ENCODE peak calls at places on chromosomes 2 and 18, in five cellular contexts. E is CD4-positive, alpha-beta T cell; D is GM04504; K is SHP77; F is Daoy. C is an unnamed sample.

GRCh38 chr2:136215449-136215848 is 97.5 kb upstream of the CXCR4 start:
- DNase-seq in E (no peak), D (no peak), K (no peak), F (no peak), C (no peak)

GRCh38 chr2:191270303-191271178 is 25.3 kb downstream of the MYO1B start:
- DNase-seq in E (no peak), D (no peak), K (no peak), F (no peak), C (no peak)

GRCh38 chr18:23422751-23423418 is 30.2 kb upstream of the RIOK3 start:
- DNase-seq in E (no peak), D (peak; percentile 50), K (peak; percentile 64), F (peak; percentile 45), C (no peak)

GRCh38 chr2:118123561-118124232 is 35.4 kb downstream of the INSIG2 start:
- DNase-seq in E (no peak), D (peak; percentile 99), K (no peak), F (peak; percentile 83), C (no peak)

GRCh38 chr2:158999458-158999857 is 31.0 kb downstream of the TANC1 start:
- DNase-seq in E (no peak), D (no peak), K (no peak), F (peak; percentile 50), C (no peak)

GRCh38 chr18:53952700-53953099 is 271.8 kb downstream of the MBD2 start:
- DNase-seq in E (no peak), D (no peak), K (no peak), F (no peak), C (no peak)

GRCh38 chr2:113053666-113054435 is 1.2 kb upstream of the IL36B start:
- DNase-seq in E (no peak), D (no peak), K (no peak), F (no peak), C (no peak)

GRCh38 chr18:31274915-31275314 is 43.0 kb upstream of the DSG1 start:
- DNase-seq in E (no peak), D (no peak), K (peak; percentile 15), F (peak; percentile 76), C (no peak)

GRCh38 chr2:72778410-72778809 is 47.4 kb downstream of the EXOC6B start:
- DNase-seq in E (no peak), D (no peak), K (no peak), F (no peak), C (no peak)

GRCh38 chr2:64751286-64752260 is 97.9 kb upstream of the SERTAD2 start:
- DNase-seq in E (no peak), D (peak; percentile 99), K (peak; percentile 70), F (no peak), C (no peak)

GRCh38 chr2:163600801-163601200 is 135.0 kb downstream of the FIGN start:
- DNase-seq in E (no peak), D (no peak), K (no peak), F (no peak), C (no peak)

GRCh38 chr18:76476665-76477561 is 18.1 kb downstream of the ZNF516 start:
- DNase-seq in E (no peak), D (peak; percentile 78), K (no peak), F (peak; percentile 45), C (no peak)

GRCh38 chr2:237533668-237534138 is 32.7 kb upstream of the PRLH start:
- DNase-seq in E (no peak), D (no peak), K (no peak), F (peak; percentile 65), C (no peak)

GRCh38 chr18:5962362-5962761 is 67.0 kb upstream of the TMEM200C start:
- DNase-seq in E (no peak), D (no peak), K (no peak), F (peak; percentile 8), C (no peak)

GRCh38 chr18:32919799-32920198 is 147.0 kb upstream of the KLHL14 start:
- DNase-seq in E (no peak), D (no peak), K (peak; percentile 69), F (peak; percentile 56), C (no peak)

GRCh38 chr2:239140346-239141020 is 260.3 kb downstream of the HDAC4 start:
- DNase-seq in E (no peak), D (no peak), K (no peak), F (no peak), C (no peak)

GRCh38 chr2:225534697-225535096 is 135.2 kb downstream of the NYAP2 start:
- DNase-seq in E (no peak), D (peak; percentile 5), K (no peak), F (no peak), C (no peak)

GRCh38 chr2:1854747-1855146 is 110.4 kb upstream of the PXDN start:
- DNase-seq in E (no peak), D (no peak), K (peak; percentile 67), F (peak; percentile 77), C (no peak)

GRCh38 chr18:45255142-45255890 is 360.0 kb upstream of the SLC14A2 start:
- DNase-seq in E (no peak), D (peak; percentile 80), K (no peak), F (peak; percentile 30), C (no peak)

GRCh38 chr2:55175254-55176093 is 56.6 kb downstream of the CLHC1 start:
- DNase-seq in E (no peak), D (no peak), K (peak; percentile 89), F (peak; percentile 29), C (no peak)

GRCh38 chr2:240615830-240616547 is 9.3 kb upstream of the GPR35 start:
- DNase-seq in E (no peak), D (no peak), K (no peak), F (no peak), C (peak; percentile 6)

GRCh38 chr18:62716679-62717058 is 1.3 kb downstream of the PHLPP1 start:
- DNase-seq in E (peak; percentile 22), D (no peak), K (no peak), F (peak; percentile 35), C (peak; percentile 31)

GRCh38 chr2:67752964-67753363 is 309.8 kb downstream of the C1D start:
- DNase-seq in E (no peak), D (peak; percentile 60), K (no peak), F (no peak), C (no peak)

GRCh38 chr2:232576995-232577394 is 26.5 kb downstream of the EIF4E2 start:
- DNase-seq in E (no peak), D (no peak), K (no peak), F (no peak), C (no peak)